ENCODE peak calls at places on chromosomes 11 and 22, in five cellular contexts. One of them, this sample, is unnamed.

GRCh38 chr11:8262552-8263108 is 1.0 kb downstream of the LMO1 start:
- DNase-seq in HCT116: no peak
- DNase-seq in H1: no peak
- DNase-seq in K562: no peak
- DNase-seq in GM12878: no peak
- DNase-seq in this sample: no peak

GRCh38 chr11:116595305-116595880 is 177.4 kb downstream of the BUD13 start:
- DNase-seq in HCT116: no peak
- DNase-seq in H1: no peak
- DNase-seq in K562: no peak
- DNase-seq in GM12878: no peak
- DNase-seq in this sample: no peak

GRCh38 chr11:107011977-107012376 is 6.3 kb downstream of the GUCY1A2 start:
- DNase-seq in HCT116: no peak
- DNase-seq in H1: no peak
- DNase-seq in K562: no peak
- DNase-seq in GM12878: no peak
- DNase-seq in this sample: no peak

GRCh38 chr22:16959345-16959930 is 48.6 kb downstream of the GAB4 start:
- DNase-seq in HCT116: no peak
- DNase-seq in H1: no peak
- DNase-seq in K562: no peak
- DNase-seq in GM12878: no peak
- DNase-seq in this sample: no peak

GRCh38 chr11:1892558-1892957 is 863 bp upstream of the PRR33 start:
- DNase-seq in HCT116: no peak
- DNase-seq in H1: no peak
- DNase-seq in K562: no peak
- DNase-seq in GM12878: no peak
- DNase-seq in this sample: no peak

GRCh38 chr22:46783721-46784120 is 21.3 kb downstream of the TBC1D22A start:
- DNase-seq in HCT116: no peak
- DNase-seq in H1: no peak
- DNase-seq in K562: no peak
- DNase-seq in GM12878: no peak
- DNase-seq in this sample: no peak

GRCh38 chr22:42848941-42849340 is 8.1 kb downstream of the ARFGAP3 start:
- DNase-seq in HCT116: no peak
- DNase-seq in H1: no peak
- DNase-seq in K562: no peak
- DNase-seq in GM12878: no peak
- DNase-seq in this sample: no peak

GRCh38 chr22:40258463-40259046 is 80.8 kb downstream of the TNRC6B start:
- DNase-seq in HCT116: peak
- DNase-seq in H1: no peak
- DNase-seq in K562: no peak
- DNase-seq in GM12878: no peak
- DNase-seq in this sample: no peak

GRCh38 chr11:91133361-91133760 is 910.5 kb upstream of the CHORDC1 start:
- DNase-seq in HCT116: no peak
- DNase-seq in H1: no peak
- DNase-seq in K562: no peak
- DNase-seq in GM12878: no peak
- DNase-seq in this sample: no peak

GRCh38 chr11:65430406-65431217 is 8.0 kb downstream of the NEAT1 start:
- DNase-seq in HCT116: no peak
- DNase-seq in H1: no peak
- DNase-seq in K562: peak
- DNase-seq in GM12878: no peak
- DNase-seq in this sample: no peak

GRCh38 chr22:17842386-17842785 is 68.1 kb upstream of the BID start:
- DNase-seq in HCT116: no peak
- DNase-seq in H1: no peak
- DNase-seq in K562: no peak
- DNase-seq in GM12878: no peak
- DNase-seq in this sample: no peak

GRCh38 chr11:19253149-19253540 is 12.4 kb upstream of the E2F8 start:
- DNase-seq in HCT116: no peak
- DNase-seq in H1: no peak
- DNase-seq in K562: no peak
- DNase-seq in GM12878: no peak
- DNase-seq in this sample: no peak

GRCh38 chr11:35823742-35824298 is 120.0 kb upstream of the LDLRAD3 start:
- DNase-seq in HCT116: no peak
- DNase-seq in H1: no peak
- DNase-seq in K562: no peak
- DNase-seq in GM12878: no peak
- DNase-seq in this sample: no peak

GRCh38 chr22:47163481-47163875 is 401.0 kb downstream of the TBC1D22A start:
- DNase-seq in HCT116: no peak
- DNase-seq in H1: no peak
- DNase-seq in K562: no peak
- DNase-seq in GM12878: no peak
- DNase-seq in this sample: no peak

GRCh38 chr11:61163714-61164609 is 2.7 kb upstream of the VPS37C start:
- DNase-seq in HCT116: no peak
- DNase-seq in H1: no peak
- DNase-seq in K562: peak
- DNase-seq in GM12878: no peak
- DNase-seq in this sample: no peak

GRCh38 chr22:41116342-41116741 is 23.9 kb downstream of the EP300 start:
- DNase-seq in HCT116: no peak
- DNase-seq in H1: no peak
- DNase-seq in K562: no peak
- DNase-seq in GM12878: no peak
- DNase-seq in this sample: no peak

GRCh38 chr22:37807410-37808293 is at the start of gene GCAT:
- DNase-seq in HCT116: peak
- DNase-seq in H1: peak
- DNase-seq in K562: peak
- DNase-seq in GM12878: peak
- DNase-seq in this sample: peak

GRCh38 chr11:27216268-27217149 is 146.5 kb downstream of the CCDC34 start:
- DNase-seq in HCT116: no peak
- DNase-seq in H1: no peak
- DNase-seq in K562: no peak
- DNase-seq in GM12878: no peak
- DNase-seq in this sample: no peak

GRCh38 chr22:44191036-44191454 is 10.3 kb downstream of the PARVG start:
- DNase-seq in HCT116: no peak
- DNase-seq in H1: no peak
- DNase-seq in K562: no peak
- DNase-seq in GM12878: no peak
- DNase-seq in this sample: no peak

GRCh38 chr11:4041731-4042391 is 52.7 kb upstream of the RRM1 start:
- DNase-seq in HCT116: no peak
- DNase-seq in H1: no peak
- DNase-seq in K562: no peak
- DNase-seq in GM12878: no peak
- DNase-seq in this sample: no peak

GRCh38 chr22:32996702-32997101 is 61.5 kb downstream of the SYN3 start:
- DNase-seq in HCT116: no peak
- DNase-seq in H1: no peak
- DNase-seq in K562: no peak
- DNase-seq in GM12878: no peak
- DNase-seq in this sample: no peak

GRCh38 chr11:19892876-19893275 is 180.2 kb downstream of the NAV2 start:
- DNase-seq in HCT116: no peak
- DNase-seq in H1: no peak
- DNase-seq in K562: no peak
- DNase-seq in GM12878: no peak
- DNase-seq in this sample: no peak

GRCh38 chr11:121131656-121132055 is 30.6 kb downstream of the TECTA start:
- DNase-seq in HCT116: no peak
- DNase-seq in H1: no peak
- DNase-seq in K562: no peak
- DNase-seq in GM12878: no peak
- DNase-seq in this sample: no peak

GRCh38 chr22:39502789-39503464 is 837 bp downstream of the MIEF1 start:
- DNase-seq in HCT116: no peak
- DNase-seq in H1: no peak
- DNase-seq in K562: no peak
- DNase-seq in GM12878: no peak
- DNase-seq in this sample: no peak

GRCh38 chr11:93234602-93235207 is 36.9 kb upstream of the SLC36A4 start:
- DNase-seq in HCT116: peak
- DNase-seq in H1: peak
- DNase-seq in K562: peak
- DNase-seq in GM12878: peak
- DNase-seq in this sample: peak

GRCh38 chr11:64334764-64335741 is 5.0 kb upstream of the CCDC88B start:
- DNase-seq in HCT116: peak
- DNase-seq in H1: no peak
- DNase-seq in K562: peak
- DNase-seq in GM12878: peak
- DNase-seq in this sample: peak

GRCh38 chr22:27252282-27253049 is 549.1 kb downstream of the MN1 start:
- DNase-seq in HCT116: no peak
- DNase-seq in H1: no peak
- DNase-seq in K562: no peak
- DNase-seq in GM12878: no peak
- DNase-seq in this sample: no peak

GRCh38 chr11:29251738-29252137 is 765.1 kb downstream of the KCNA4 start:
- DNase-seq in HCT116: no peak
- DNase-seq in H1: no peak
- DNase-seq in K562: no peak
- DNase-seq in GM12878: peak
- DNase-seq in this sample: no peak
- TF ChIP-seq ZNF274 in HCT116: no peak
- TF ChIP-seq ZNF274 in H1: no peak
- TF ChIP-seq ZNF274 in K562: no peak
- TF ChIP-seq ZNF274 in GM12878: no peak
- TF ChIP-seq ZNF274 in this sample: no peak

GRCh38 chr11:17075506-17075905 is 2.0 kb downstream of the RPS13 start:
- DNase-seq in HCT116: no peak
- DNase-seq in H1: no peak
- DNase-seq in K562: no peak
- DNase-seq in GM12878: no peak
- DNase-seq in this sample: no peak
- H3K4me3 ChIP-seq in HCT116: no peak
- H3K4me3 ChIP-seq in H1: no peak
- H3K4me3 ChIP-seq in K562: peak
- H3K4me3 ChIP-seq in GM12878: peak
- H3K4me3 ChIP-seq in this sample: peak

DNA sequence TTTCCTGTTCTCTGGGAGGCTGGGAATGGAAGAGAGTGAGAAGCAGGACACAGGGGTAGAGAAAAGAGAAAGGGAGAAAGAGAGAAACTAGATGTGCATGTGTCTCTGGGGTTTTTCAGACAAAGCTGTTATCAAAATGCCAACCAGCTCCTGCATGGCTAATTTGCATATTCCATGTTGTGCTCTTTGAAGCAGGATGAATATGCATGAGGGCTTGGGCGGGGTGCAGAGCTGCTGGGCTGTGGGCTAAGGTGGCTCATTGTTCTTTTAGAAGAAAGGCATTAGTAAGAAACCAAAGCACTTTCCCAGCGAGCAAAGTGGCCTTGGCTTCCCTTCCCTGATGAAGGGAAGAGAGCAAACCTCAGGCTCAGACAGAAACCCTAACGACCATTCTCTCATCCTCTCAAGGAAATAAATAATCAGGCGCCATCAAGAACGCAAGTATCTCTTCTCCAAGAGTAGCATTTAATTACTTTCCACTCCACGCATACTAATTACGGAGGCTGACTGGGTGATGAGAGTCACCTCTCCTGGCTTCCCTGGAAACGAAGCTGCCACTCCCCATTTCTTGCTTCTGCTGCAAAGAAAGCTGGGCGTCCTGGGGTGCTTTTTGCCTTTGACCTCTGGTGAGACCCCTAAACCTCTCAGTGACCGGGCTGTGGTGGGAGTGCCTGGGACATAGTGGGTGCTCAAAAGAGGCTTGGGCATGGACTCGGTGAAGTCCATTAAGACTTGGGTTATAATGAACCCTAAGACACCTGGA is 54.2 kb downstream of the FEZ1 start:
- DNase-seq in HCT116: no peak
- DNase-seq in H1: no peak
- DNase-seq in K562: peak
- DNase-seq in GM12878: no peak
- DNase-seq in this sample: peak
- TF ChIP-seq ZNF274 in HCT116: no peak
- TF ChIP-seq ZNF274 in H1: no peak
- TF ChIP-seq ZNF274 in K562: no peak
- TF ChIP-seq ZNF274 in GM12878: no peak
- TF ChIP-seq ZNF274 in this sample: no peak

GRCh38 chr22:22380098-22381030 is 128.2 kb downstream of the ZNF280B start:
- DNase-seq in HCT116: no peak
- DNase-seq in H1: no peak
- DNase-seq in K562: peak
- DNase-seq in GM12878: no peak
- DNase-seq in this sample: no peak

GRCh38 chr22:22376352-22376706 is 131.7 kb downstream of the VPREB1 start:
- DNase-seq in HCT116: no peak
- DNase-seq in H1: no peak
- DNase-seq in K562: no peak
- DNase-seq in GM12878: no peak
- DNase-seq in this sample: no peak

GRCh38 chr22:22375586-22376351 is 131.2 kb downstream of the VPREB1 start:
- DNase-seq in HCT116: no peak
- DNase-seq in H1: no peak
- DNase-seq in K562: no peak
- DNase-seq in GM12878: no peak
- DNase-seq in this sample: no peak

GRCh38 chr22:22377335-22377734 is 131.2 kb downstream of the ZNF280B start:
- DNase-seq in HCT116: no peak
- DNase-seq in H1: no peak
- DNase-seq in K562: no peak
- DNase-seq in GM12878: no peak
- DNase-seq in this sample: no peak

DNA sequence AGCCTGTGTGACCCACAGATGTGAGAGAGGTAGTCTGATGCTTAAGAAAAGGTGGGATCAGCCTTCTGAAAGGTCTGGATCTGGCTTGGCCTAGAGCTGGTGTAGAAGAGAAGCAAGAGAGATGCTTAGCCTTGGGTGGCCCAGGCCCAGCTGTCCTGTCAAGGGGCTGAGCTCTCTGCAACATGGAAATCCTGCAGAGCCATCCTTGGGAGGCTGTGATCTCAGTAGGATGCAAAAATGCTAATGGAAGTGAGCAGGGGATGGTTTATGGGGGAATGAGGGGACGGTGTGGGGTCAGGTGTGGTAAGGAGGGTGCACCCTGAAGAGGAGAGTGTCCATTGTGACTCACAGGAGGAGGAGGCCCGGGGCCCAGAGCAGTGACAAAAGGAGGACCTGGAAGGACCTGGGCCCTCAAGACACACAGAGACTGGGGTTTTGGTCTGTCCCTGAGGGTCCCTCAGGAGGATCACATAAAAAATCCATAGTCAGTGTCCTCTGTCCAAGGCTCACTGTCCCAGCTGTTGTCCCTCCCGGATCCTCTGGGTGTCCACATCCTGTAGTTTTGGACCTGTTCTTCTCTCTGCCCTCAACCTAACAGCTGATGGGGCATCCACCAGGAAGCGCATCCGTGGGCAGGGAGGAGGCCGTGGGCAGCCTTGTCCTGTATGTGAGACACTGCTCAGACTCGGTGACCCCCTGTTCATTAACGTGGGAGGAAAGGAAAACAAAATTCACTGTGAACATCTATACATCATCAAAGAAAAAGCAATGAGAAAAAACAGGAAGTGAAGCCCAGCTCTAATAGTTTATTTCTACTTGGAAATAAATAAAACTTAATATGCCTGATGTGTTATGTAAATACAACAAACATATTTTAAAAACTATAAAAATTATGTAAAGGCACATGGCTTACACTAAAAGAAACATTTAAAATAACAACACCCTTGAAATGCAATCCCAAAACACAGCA is 129.8 kb downstream of the ZNF280B start:
- DNase-seq in HCT116: no peak
- DNase-seq in H1: no peak
- DNase-seq in K562: no peak
- DNase-seq in GM12878: no peak
- DNase-seq in this sample: no peak
- H3K4me3 ChIP-seq in HCT116: no peak
- H3K4me3 ChIP-seq in H1: no peak
- H3K4me3 ChIP-seq in K562: no peak
- H3K4me3 ChIP-seq in GM12878: no peak
- H3K4me3 ChIP-seq in this sample: no peak